ENCODE peak calls at places on chromosomes 6 and 20, in five cellular contexts. L, A, V, T and R are unnamed samples.
A peak's percentile ranks its signal among the peaks of the same experiment; 100 is the strongest.

GRCh38 chr6:47440722-47441121 is 36.9 kb upstream of the CD2AP start:
- DNase-seq in T (no peak), L (peak; percentile 32), V (no peak), A (no peak), R (no peak)

GRCh38 chr20:51946581-51946980 is 144.3 kb upstream of the SALL4 start:
- DNase-seq in A (no peak), V (peak; percentile 40), L (no peak), T (no peak), R (no peak)

GRCh38 chr6:84583784-84584183 is 180.6 kb downstream of the TBX18 start:
- DNase-seq in L (no peak), T (no peak), V (no peak), A (no peak), R (peak; percentile 8)

GRCh38 chr20:21505161-21505809 is 8.6 kb downstream of the NKX2-2 start:
- DNase-seq in L (peak; percentile 55), A (peak; percentile 87), V (peak; percentile 37), T (no peak), R (peak; percentile 45)

GRCh38 chr6:74936886-74937285 is 269.0 kb downstream of the COL12A1 start:
- DNase-seq in V (no peak), A (no peak), T (peak; percentile 61), L (peak; percentile 29), R (no peak)

GRCh38 chr6:75205776-75206334 is at the start of gene COL12A1:
- DNase-seq in A (peak; percentile 94), L (peak; percentile 98), V (peak; percentile 99), T (peak; percentile 95), R (peak; percentile 98)

GRCh38 chr20:33875055-33875454 is 63.9 kb downstream of the CHMP4B start:
- DNase-seq in T (no peak), V (no peak), L (no peak), A (no peak), R (no peak)

GRCh38 chr6:21759721-21760120 is 166.2 kb downstream of the SOX4 start:
- DNase-seq in A (no peak), L (no peak), V (no peak), T (no peak), R (no peak)

GRCh38 chr6:43269273-43270007 is 26.2 kb downstream of the TTBK1 start:
- DNase-seq in T (no peak), V (no peak), A (peak; percentile 68), L (no peak), R (no peak)

GRCh38 chr6:31621991-31622390 is 1.5 kb downstream of the PRRC2A start:
- DNase-seq in V (no peak), A (no peak), T (no peak), L (peak; percentile 12), R (peak; percentile 46)

GRCh38 chr6:56794421-56794820 is 151.7 kb upstream of the DST start:
- DNase-seq in V (no peak), L (peak; percentile 91), A (no peak), T (peak; percentile 50), R (no peak)

GRCh38 chr6:133436652-133437051 is 195.5 kb downstream of the EYA4 start:
- DNase-seq in L (no peak), A (no peak), V (peak; percentile 58), T (peak; percentile 29), R (no peak)

GRCh38 chr6:7566617-7567173 is 23.3 kb upstream of the SNRNP48 start:
- DNase-seq in L (no peak), A (no peak), V (no peak), T (no peak), R (no peak)

GRCh38 chr6:148723484-148723883 is 23.3 kb upstream of the UST start:
- DNase-seq in L (peak; percentile 16), V (peak; percentile 88), A (no peak), T (peak; percentile 54), R (peak; percentile 60)

GRCh38 chr20:10735195-10735949 is 61.6 kb upstream of the JAG1 start:
- DNase-seq in T (no peak), A (no peak), L (no peak), V (peak; percentile 19), R (no peak)

GRCh38 chr6:157983439-157984119 is 1.9 kb downstream of the SYNJ2 start:
- DNase-seq in T (no peak), V (peak; percentile 49), L (no peak), A (no peak), R (peak; percentile 16)

GRCh38 chr6:13397359-13398080 is 69.2 kb upstream of the TBC1D7 start:
- DNase-seq in A (no peak), L (no peak), T (no peak), V (no peak), R (no peak)

GRCh38 chr6:81401970-81402690 is 350.4 kb downstream of the TENT5A start:
- DNase-seq in T (no peak), A (no peak), L (no peak), V (peak; percentile 8), R (peak; percentile 42)

GRCh38 chr20:5172903-5173463 is 46.2 kb downstream of the CDS2 start:
- DNase-seq in V (no peak), A (no peak), L (no peak), T (no peak), R (no peak)

GRCh38 chr6:34319471-34319885 is 70.7 kb upstream of the SMIM29 start:
- DNase-seq in A (no peak), L (peak; percentile 40), T (peak; percentile 87), V (no peak), R (no peak)

GRCh38 chr20:45138451-45139300 is 14.4 kb upstream of the WFDC12 start:
- DNase-seq in V (no peak), A (peak; percentile 90), T (peak; percentile 72), L (peak; percentile 56), R (peak; percentile 21)

GRCh38 chr20:50292324-50293243 is 102.0 kb downstream of the CEBPB start:
- DNase-seq in V (peak; percentile 99), T (peak; percentile 70), A (peak; percentile 94), L (peak; percentile 51), R (peak; percentile 99)

GRCh38 chr6:74100719-74101287 is 404.8 kb downstream of the CD109 start:
- DNase-seq in A (no peak), T (no peak), V (no peak), L (no peak), R (no peak)

GRCh38 chr6:36908758-36909157 is 23.0 kb downstream of the C6orf89 start:
- DNase-seq in A (no peak), L (no peak), T (no peak), V (no peak), R (peak; percentile 45)

GRCh38 chr6:69705954-69706353 is 90.9 kb downstream of the LMBRD1 start:
- DNase-seq in A (no peak), L (no peak), T (no peak), V (no peak), R (no peak)

GRCh38 chr6:15776458-15776980 is 113.7 kb upstream of the DTNBP1 start:
- DNase-seq in V (no peak), A (no peak), L (no peak), T (no peak), R (no peak)

GRCh38 chr20:36917943-36918342 is 33.6 kb downstream of the SAMHD1 start:
- DNase-seq in A (no peak), T (no peak), L (no peak), V (peak; percentile 22), R (peak; percentile 21)

GRCh38 chr6:157471895-157472686 is 91.1 kb downstream of the ZDHHC14 start:
- DNase-seq in V (no peak), A (peak; percentile 41), T (no peak), L (no peak), R (no peak)

GRCh38 chr6:130600880-130601341 is 226.3 kb upstream of the SMLR1 start:
- DNase-seq in L (peak; percentile 78), T (peak; percentile 79), A (no peak), V (peak; percentile 34), R (peak; percentile 81)

GRCh38 chr20:42688576-42688975 is 501.1 kb downstream of the PTPRT start:
- DNase-seq in T (no peak), L (no peak), A (no peak), V (no peak), R (no peak)

GRCh38 chr6:108730556-108731228 is 117.5 kb upstream of the ARMC2 start:
- DNase-seq in L (no peak), A (no peak), T (no peak), V (peak; percentile 11), R (no peak)

GRCh38 chr6:49582529-49582928 is 32.1 kb downstream of the C6orf141 start:
- DNase-seq in A (no peak), L (no peak), V (no peak), T (no peak), R (no peak)

GRCh38 chr20:9397928-9398327 is 116.5 kb upstream of the LAMP5 start:
- DNase-seq in L (no peak), A (no peak), V (no peak), T (no peak), R (no peak)

DNA sequence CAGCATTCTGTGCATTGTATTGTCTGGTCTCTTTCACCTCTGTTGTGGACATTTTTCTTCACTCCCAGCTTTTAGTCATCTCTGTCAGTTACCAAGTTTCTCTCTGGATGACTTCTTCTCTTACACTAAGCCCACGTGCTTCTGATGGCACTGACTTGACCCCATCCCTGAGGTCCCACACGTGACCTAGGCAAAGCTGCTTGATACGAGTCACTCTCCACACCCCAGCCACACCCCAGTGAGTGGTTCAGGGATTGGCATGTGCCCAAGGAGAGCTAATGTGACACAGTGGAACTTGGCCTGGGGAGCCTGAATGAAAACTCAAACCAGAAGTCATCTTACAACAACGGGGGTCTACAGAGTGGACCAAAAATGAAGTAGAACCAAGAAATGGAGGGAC is 32.2 kb downstream of the HTR1E start:
- DNase-seq in V (no peak), A (no peak), L (peak; percentile 30), T (peak; percentile 44), R (no peak)
- TF ChIP-seq CTCF in V (no peak), A (no peak), L (no peak), T (no peak), R (no peak)

DNA sequence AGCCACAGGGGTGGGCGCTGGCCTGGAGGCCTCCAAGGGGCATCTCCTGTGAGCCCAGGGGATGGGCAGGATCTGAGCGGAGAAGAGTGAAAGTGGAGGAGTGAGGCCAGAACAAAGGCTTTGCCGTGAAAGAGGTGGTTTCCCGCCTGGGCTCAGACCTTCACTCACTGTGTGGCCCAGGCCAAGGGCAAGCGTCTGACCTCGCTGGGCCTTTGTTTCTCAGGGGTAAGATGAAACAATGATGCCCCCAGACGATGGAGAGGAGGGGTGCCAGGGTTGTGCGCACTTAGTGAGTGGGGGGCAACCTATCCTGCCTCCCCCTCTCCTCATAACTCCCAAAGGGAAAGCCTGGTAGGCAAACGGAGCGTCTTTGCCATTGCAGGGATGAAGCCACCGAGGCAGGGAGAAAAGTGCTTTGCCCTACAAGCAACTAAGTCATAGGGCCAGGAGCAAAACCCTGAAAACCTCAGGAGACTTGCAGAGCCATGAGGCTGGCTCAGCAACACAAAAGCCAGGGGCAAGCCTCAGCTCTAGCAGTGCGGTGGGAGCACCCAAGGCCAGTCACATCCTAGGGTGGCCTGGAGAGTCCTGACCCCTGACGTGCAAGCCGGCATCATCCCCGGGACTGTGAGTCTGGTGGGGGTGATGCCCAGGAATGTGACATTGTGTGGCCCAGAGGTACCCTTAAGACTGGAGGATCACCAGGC is 903 bp upstream of the STMN3 start:
- DNase-seq in V (no peak), A (no peak), T (no peak), L (no peak), R (no peak)
- H3K4me3 ChIP-seq in V (no peak overlapping the region), A (peak overlapping the region; percentile 57), T (no peak overlapping the region), L (no peak overlapping the region), R (peak overlapping the region; percentile 63)

GRCh38 chr6:71419954-71420692 is 131.5 kb downstream of the OGFRL1 start:
- DNase-seq in T (no peak), L (no peak), V (peak; percentile 38), A (peak; percentile 82), R (peak; percentile 54)
- TF ChIP-seq CTCF in T (peak; percentile 41), L (no peak), V (no peak), A (peak; percentile 31), R (peak; percentile 28)

GRCh38 chr6:139927236-139927635 is 552.8 kb upstream of the CITED2 start:
- DNase-seq in L (no peak), A (no peak), T (peak; percentile 3), V (peak; percentile 96), R (peak; percentile 78)
- H3K4me3 ChIP-seq in L (no peak overlapping the region), A (no peak overlapping the region), T (no peak overlapping the region), V (no peak overlapping the region), R (no peak overlapping the region)

GRCh38 chr6:166707045-166707444 is 80.0 kb upstream of the RPS6KA2 start:
- DNase-seq in V (peak; percentile 8), L (no peak), A (peak; percentile 88), T (peak; percentile 32), R (peak; percentile 15)
- TF ChIP-seq CTCF in V (peak; percentile 55), L (no peak), A (peak; percentile 53), T (peak; percentile 57), R (peak; percentile 51)